ENCODE peak calls at places on chromosomes 6 and 20, in six cellular contexts. T is fibroblast of lung, R is spleen, W is A549, B is AG10803, P is HepG2. A is an unnamed sample.

GRCh38 chr6:165308926-165309731 is at the start of gene C6orf118:
- DNase-seq in T (peak), R (no peak), W (peak), B (peak), P (no peak), A (peak)

GRCh38 chr6:112927641-112928040 is 580.5 kb downstream of the RFPL4B start:
- DNase-seq in T (peak), R (no peak), W (no peak), B (no peak), P (no peak), A (no peak)

GRCh38 chr20:1804554-1804956 is 90.7 kb upstream of the SIRPA start:
- DNase-seq in T (no peak), R (no peak), W (no peak), B (no peak), P (no peak), A (no peak)

GRCh38 chr6:145538996-145539395 is 196.3 kb downstream of the EPM2A start:
- DNase-seq in T (no peak), R (no peak), W (no peak), B (no peak), P (no peak), A (no peak)

GRCh38 chr6:152642578-152643375 is 5.6 kb upstream of the SYNE1 start:
- DNase-seq in T (peak), R (peak), W (peak), B (peak), P (peak), A (peak)

GRCh38 chr6:79833264-79833663 is 114.1 kb downstream of the ELOVL4 start:
- DNase-seq in T (peak), R (no peak), W (no peak), B (peak), P (no peak), A (no peak)

GRCh38 chr20:5100684-5101347 is 18.9 kb downstream of the PCNA start:
- DNase-seq in T (peak), R (peak), W (peak), B (peak), P (peak), A (peak)

GRCh38 chr6:105459049-105459448 is 56.2 kb upstream of the PREP start:
- DNase-seq in T (no peak), R (no peak), W (no peak), B (no peak), P (no peak), A (no peak)

GRCh38 chr6:141326426-141326825 is 806.3 kb upstream of the GJE1 start:
- DNase-seq in T (peak), R (no peak), W (peak), B (peak), P (peak), A (no peak)

GRCh38 chr6:141321486-141322347 is 811.0 kb upstream of the GJE1 start:
- DNase-seq in T (peak), R (no peak), W (no peak), B (peak), P (no peak), A (no peak)

GRCh38 chr6:141326925-141327324 is 805.8 kb upstream of the GJE1 start:
- DNase-seq in T (no peak), R (no peak), W (no peak), B (no peak), P (no peak), A (no peak)
- H3K4me3 ChIP-seq in T (peak), R (no peak), W (peak), B (peak), P (no peak), A (no peak)

GRCh38 chr6:30570760-30571084 is 520 bp upstream of the ABCF1 start:
- DNase-seq in T (no peak), R (no peak), W (peak), B (peak), P (no peak), A (no peak)

GRCh38 chr6:30570263-30570662 is 979 bp upstream of the ABCF1 start:
- DNase-seq in T (no peak), R (no peak), W (no peak), B (no peak), P (peak), A (no peak)

GRCh38 chr6:30571085-30572077 is at the start of gene ABCF1:
- DNase-seq in T (peak), R (peak), W (peak), B (peak), P (peak), A (peak)

GRCh38 chr6:30572078-30572605 is 900 bp downstream of the ABCF1 start:
- DNase-seq in T (no peak), R (no peak), W (no peak), B (no peak), P (no peak), A (no peak)

GRCh38 chr6:30573113-30573512 is 1.9 kb downstream of the ABCF1 start:
- DNase-seq in T (no peak), R (no peak), W (no peak), B (no peak), P (no peak), A (no peak)
- H3K4me3 ChIP-seq in T (peak), R (no peak), W (no peak), B (no peak), P (no peak), A (no peak)

GRCh38 chr6:25392372-25392771 is 113.2 kb downstream of the CARMIL1 start:
- DNase-seq in T (peak), R (no peak), W (no peak), B (peak), P (no peak), A (no peak)

GRCh38 chr6:25387921-25388320 is 108.7 kb downstream of the CARMIL1 start:
- DNase-seq in T (no peak), R (no peak), W (no peak), B (no peak), P (no peak), A (no peak)

GRCh38 chr6:25389501-25389900 is 110.3 kb downstream of the CARMIL1 start:
- DNase-seq in T (peak), R (no peak), W (no peak), B (peak), P (no peak), A (no peak)

GRCh38 chr6:25387483-25387882 is 108.3 kb downstream of the CARMIL1 start:
- DNase-seq in T (no peak), R (no peak), W (no peak), B (no peak), P (no peak), A (no peak)

GRCh38 chr6:25388776-25389175 is 109.6 kb downstream of the CARMIL1 start:
- DNase-seq in T (no peak), R (no peak), W (no peak), B (no peak), P (no peak), A (no peak)
- H3K4me3 ChIP-seq in T (no peak), R (no peak), W (no peak), B (no peak), P (no peak), A (no peak)

GRCh38 chr6:138105880-138106664 is 1.1 kb downstream of the PERP start:
- DNase-seq in T (peak), R (no peak), W (no peak), B (no peak), P (peak), A (no peak)
- H3K4me3 ChIP-seq in T (peak), R (no peak), W (peak), B (peak), P (peak), A (no peak)

GRCh38 chr6:43219119-43219518 is 10.2 kb downstream of the DNPH1 start:
- DNase-seq in T (no peak), R (no peak), W (no peak), B (no peak), P (no peak), A (no peak)
- H3K4me3 ChIP-seq in T (no peak), R (no peak), W (no peak), B (no peak), P (no peak), A (no peak)